ENCODE peak calls at places on chromosomes 11 and 22, in ten cellular contexts. R is cardiac muscle cell, X is body of pancreas, O is A549, A is ovary, B is pancreas, L is A673, H is tibial nerve, G is transverse colon, F is endodermal cell. C is an unnamed sample.

GRCh38 chr11:73158356-73159051 is 16.4 kb upstream of the FCHSD2 start:
- DNase-seq in R (no peak), X (no peak), O (no peak), A (no peak), B (no peak), L (no peak), H (no peak), G (no peak), F (peak; percentile 29), C (no peak)

GRCh38 chr11:6799402-6799801 is at the start of gene OR6A2:
- DNase-seq in R (no peak), X (no peak), O (no peak), A (no peak), B (no peak), L (peak; percentile 12), H (no peak), G (no peak), F (no peak), C (no peak)

GRCh38 chr11:83046626-83047172 is 25.0 kb downstream of the RAB30 start:
- DNase-seq in R (no peak), X (no peak), O (no peak), A (no peak), B (no peak), L (no peak), H (no peak), G (no peak), F (no peak), C (no peak)

GRCh38 chr11:62398011-62398994 is 20.5 kb upstream of the SCGB1A1 start:
- DNase-seq in R (no peak), X (no peak), O (peak; percentile 67), A (peak; percentile 56), B (peak; percentile 55), L (no peak), H (no peak), G (no peak), F (peak; percentile 75), C (peak; percentile 76)

GRCh38 chr11:1450958-1451710 is 35.4 kb downstream of the MOB2 start:
- DNase-seq in R (peak; percentile 54), X (no peak), O (no peak), A (no peak), B (no peak), L (no peak), H (no peak), G (no peak), F (peak; percentile 67), C (peak; percentile 68)

GRCh38 chr11:32658639-32659406 is 75.2 kb downstream of the EIF3M start:
- DNase-seq in R (no peak), X (no peak), O (no peak), A (no peak), B (no peak), L (no peak), H (no peak), G (no peak), F (no peak), C (no peak)

GRCh38 chr11:62974848-62975522 is 9.8 kb downstream of the SLC22A6 start:
- DNase-seq in R (peak; percentile 88), X (peak; percentile 76), O (peak; percentile 38), A (no peak), B (peak; percentile 89), L (peak; percentile 89), H (no peak), G (peak; percentile 85), F (peak; percentile 82), C (peak; percentile 38)

GRCh38 chr11:62402226-62402625 is 16.6 kb upstream of the SCGB1A1 start:
- DNase-seq in R (no peak), X (no peak), O (no peak), A (peak; percentile 79), B (peak; percentile 41), L (no peak), H (peak; percentile 71), G (peak; percentile 49), F (no peak), C (no peak)

GRCh38 chr11:111735262-111736116 is 30.7 kb downstream of the PPP2R1B start:
- DNase-seq in R (no peak), X (peak; percentile 68), O (peak; percentile 56), A (peak; percentile 87), B (peak; percentile 78), L (peak; percentile 74), H (peak; percentile 62), G (peak; percentile 63), F (peak; percentile 57), C (peak; percentile 58)

GRCh38 chr11:70064011-70064725 is 13.9 kb upstream of the ANO1 start:
- DNase-seq in R (no peak), X (no peak), O (no peak), A (no peak), B (no peak), L (no peak), H (no peak), G (no peak), F (no peak), C (no peak)

GRCh38 chr22:39496131-39496838 is 5.8 kb upstream of the MIEF1 start:
- DNase-seq in R (peak; percentile 89), X (peak; percentile 88), O (peak; percentile 69), A (peak; percentile 68), B (peak; percentile 91), L (peak; percentile 86), H (peak; percentile 37), G (peak; percentile 84), F (peak; percentile 90), C (peak; percentile 78)

GRCh38 chr11:38718049-38718448 is 2120.0 kb upstream of the RAG2 start:
- DNase-seq in R (peak; percentile 2), X (no peak), O (peak; percentile 0), A (no peak), B (no peak), L (peak; percentile 43), H (no peak), G (no peak), F (no peak), C (no peak)

GRCh38 chr11:13963949-13964770 is 1.6 kb downstream of the SPON1 start:
- DNase-seq in R (peak; percentile 31), X (no peak), O (no peak), A (peak; percentile 28), B (peak; percentile 64), L (no peak), H (no peak), G (peak; percentile 62), F (peak; percentile 79), C (no peak)

GRCh38 chr11:134412508-134413333 is 679 bp upstream of the B3GAT1 start:
- DNase-seq in R (peak; percentile 48), X (no peak), O (no peak), A (peak; percentile 46), B (no peak), L (peak; percentile 35), H (no peak), G (peak; percentile 12), F (peak; percentile 83), C (peak; percentile 86)

GRCh38 chr11:74072721-74073120 is 63.8 kb upstream of the UCP3 start:
- DNase-seq in R (no peak), X (no peak), O (no peak), A (no peak), B (no peak), L (no peak), H (no peak), G (no peak), F (no peak), C (no peak)

GRCh38 chr11:116506446-116506845 is 266.3 kb downstream of the BUD13 start:
- DNase-seq in R (no peak), X (no peak), O (no peak), A (no peak), B (no peak), L (no peak), H (no peak), G (no peak), F (peak; percentile 30), C (no peak)

GRCh38 chr11:46363455-46363920 is 16.2 kb downstream of the DGKZ start:
- DNase-seq in R (no peak), X (no peak), O (no peak), A (no peak), B (peak; percentile 75), L (no peak), H (no peak), G (no peak), F (no peak), C (peak; percentile 73)

GRCh38 chr11:18209058-18209457 is 27.5 kb downstream of the SAA4 start:
- DNase-seq in R (no peak), X (no peak), O (no peak), A (no peak), B (peak; percentile 40), L (no peak), H (no peak), G (no peak), F (no peak), C (no peak)

DNA sequence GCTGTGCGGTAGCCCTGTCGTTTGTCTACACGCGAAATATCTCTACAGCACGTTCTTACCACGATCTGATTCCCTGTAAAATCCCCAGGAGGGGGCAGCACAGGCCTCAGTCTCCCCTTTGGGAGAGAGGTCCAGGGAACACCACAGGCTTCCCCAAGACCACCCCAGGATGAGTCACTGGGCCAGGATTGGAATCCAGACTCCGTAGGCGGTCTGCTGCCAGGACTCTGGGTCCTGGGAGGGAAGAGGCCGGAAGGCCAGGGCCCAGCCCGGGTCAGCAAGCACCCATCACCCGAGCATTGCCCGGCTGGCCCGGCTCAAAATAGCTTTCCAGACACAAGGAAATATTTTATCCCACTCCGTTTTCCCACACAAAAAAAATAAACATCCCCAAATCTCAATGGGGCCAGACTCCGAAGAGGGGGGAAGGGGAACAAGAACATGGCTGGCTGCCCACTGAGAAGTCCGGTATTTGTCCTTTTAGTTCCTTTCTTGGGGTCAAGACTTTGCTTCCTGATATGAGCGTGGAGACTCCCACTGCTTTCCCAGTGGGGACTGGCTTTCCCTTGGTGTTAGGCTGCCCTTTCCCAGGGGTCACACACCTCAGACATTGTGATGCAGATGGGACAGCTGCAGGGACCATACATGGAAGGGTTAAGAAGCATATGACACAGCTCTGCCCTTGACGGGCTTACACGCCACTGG is 91.3 kb downstream of the LRRC32 start:
- DNase-seq in R (no peak), X (peak; percentile 37), O (no peak), A (peak; percentile 64), B (peak; percentile 38), L (peak; percentile 27), H (no peak), G (no peak), F (peak; percentile 69), C (peak; percentile 33)
- TF ChIP-seq CTCF in R (peak; percentile 53), X (no peak), O (no peak), A (no peak), B (no peak), L (peak; percentile 54), H (no peak), G (no peak), F (peak; percentile 65), C (peak; percentile 26)

GRCh38 chr11:35146711-35147110 is 7.7 kb downstream of the CD44 start:
- DNase-seq in R (no peak), X (no peak), O (no peak), A (no peak), B (no peak), L (no peak), H (no peak), G (no peak), F (no peak), C (no peak)
- H3K4me1 ChIP-seq in R (no peaks in the 10 kb centered on the region), X (peaks cover 85% of the 10 kb centered on the region), O (peaks cover 86% of the 10 kb centered on the region), A (no peaks in the 10 kb centered on the region), B (peaks cover 45% of the 10 kb centered on the region), L (peaks cover 13% of the 10 kb centered on the region), H (peaks cover 41% of the 10 kb centered on the region), G (peaks cover 18% of the 10 kb centered on the region), F (peaks cover 17% of the 10 kb centered on the region), C (peaks cover 67% of the 10 kb centered on the region)

GRCh38 chr11:23554002-23554401 is 693.7 kb upstream of the CCDC179 start:
- DNase-seq in R (no peak), X (no peak), O (peak; percentile 2), A (no peak), B (no peak), L (no peak), H (no peak), G (no peak), F (no peak), C (no peak)
- TF ChIP-seq CTCF in R (no peak), X (no peak), O (no peak), A (no peak), B (no peak), L (no peak), H (no peak), G (no peak), F (peak; percentile 59), C (no peak)

GRCh38 chr11:65431452-65432132 is 9.0 kb downstream of the NEAT1 start:
- DNase-seq in R (no peak), X (no peak), O (peak; percentile 36), A (no peak), B (no peak), L (no peak), H (no peak), G (peak; percentile 32), F (no peak), C (no peak)
- H3K4me1 ChIP-seq in R (peaks cover 27% of the 10 kb centered on the region), X (peaks cover 83% of the 10 kb centered on the region), O (peaks cover 73% of the 10 kb centered on the region), A (peaks cover 6% of the 10 kb centered on the region), B (peaks cover 64% of the 10 kb centered on the region), L (peaks cover 51% of the 10 kb centered on the region), H (peaks cover 90% of the 10 kb centered on the region), G (peaks cover 55% of the 10 kb centered on the region), F (peaks cover 4% of the 10 kb centered on the region), C (peaks cover 77% of the 10 kb centered on the region)

C was measured in upper lobe of left lung.